ENCODE peak calls at places on chromosomes 12 and 14, in four cellular contexts. M is osteoblast, U is HCT116, N is fibroblast of lung. T is an unnamed sample.

GRCh38 chr12:104219908-104220404 is 4.4 kb downstream of the TXNRD1 start:
- DNase-seq in M (peak), U (peak), N (peak), T (peak)

GRCh38 chr12:132429932-132430643 is 59.9 kb upstream of the FBRSL1 start:
- DNase-seq in M (peak), U (peak), N (no peak), T (peak)

GRCh38 chr12:53820503-53820902 is 68.7 kb upstream of the CISTR start:
- DNase-seq in M (no peak), U (no peak), N (peak), T (peak)

GRCh38 chr12:121128908-121129704 is 3.6 kb upstream of the P2RX7 start:
- DNase-seq in M (peak), U (no peak), N (peak), T (peak)

GRCh38 chr12:113040722-113041168 is 15.8 kb upstream of the DTX1 start:
- DNase-seq in M (no peak), U (peak), N (peak), T (peak)

GRCh38 chr12:86787419-86787818 is 531.2 kb upstream of the MGAT4C start:
- DNase-seq in M (no peak), U (no peak), N (peak), T (no peak)

GRCh38 chr14:81953419-81953818 is 419.8 kb upstream of the SEL1L start:
- DNase-seq in M (no peak), U (no peak), N (no peak), T (no peak)

GRCh38 chr12:4133636-4134433 is 139.7 kb upstream of the CCND2 start:
- DNase-seq in M (no peak), U (no peak), N (no peak), T (peak)

GRCh38 chr12:70994217-70994788 is 73.8 kb upstream of the PTPRR start:
- DNase-seq in M (peak), U (no peak), N (peak), T (no peak)

GRCh38 chr12:122064780-122065588 is 13.6 kb upstream of the MLXIP start:
- DNase-seq in M (peak), U (peak), N (peak), T (peak)

GRCh38 chr12:125610971-125611370 is 545.7 kb downstream of the AACS start:
- DNase-seq in M (no peak), U (no peak), N (no peak), T (no peak)

GRCh38 chr12:56454557-56454956 is at the start of gene MIP:
- DNase-seq in M (no peak), U (no peak), N (no peak), T (no peak)

GRCh38 chr12:54257332-54257731 is 22.6 kb downstream of the CBX5 start:
- DNase-seq in M (peak), U (no peak), N (no peak), T (no peak)

GRCh38 chr14:37864128-37864527 is 268.7 kb downstream of the TTC6 start:
- DNase-seq in M (no peak), U (no peak), N (no peak), T (no peak)

GRCh38 chr12:94001691-94002090 is 146.7 kb upstream of the PLXNC1 start:
- DNase-seq in M (no peak), U (no peak), N (no peak), T (no peak)

GRCh38 chr12:124734224-124734788 is 129.4 kb downstream of the SCARB1 start:
- DNase-seq in M (peak), U (no peak), N (no peak), T (no peak)

GRCh38 chr12:129069886-129070285 is 216.6 kb downstream of the GLT1D1 start:
- DNase-seq in M (no peak), U (no peak), N (no peak), T (no peak)

GRCh38 chr14:63853831-63854293 is 1.1 kb downstream of the SYNE2 start:
- DNase-seq in M (peak), U (no peak), N (peak), T (peak)

GRCh38 chr14:104293851-104294627 is 155.7 kb downstream of the KIF26A start:
- DNase-seq in M (peak), U (no peak), N (no peak), T (no peak)

GRCh38 chr12:86711716-86712115 is 455.5 kb upstream of the MGAT4C start:
- DNase-seq in M (no peak), U (no peak), N (no peak), T (no peak)

GRCh38 chr14:90677484-90678045 is 138.7 kb downstream of the TTC7B start:
- DNase-seq in M (peak), U (no peak), N (peak), T (peak)

GRCh38 chr12:60494249-60494648 is 898.4 kb downstream of the SLC16A7 start:
- DNase-seq in M (no peak), U (peak), N (peak), T (peak)

GRCh38 chr12:9328065-9328464 is 119.9 kb upstream of the PZP start:
- DNase-seq in M (no peak), U (no peak), N (no peak), T (no peak)

GRCh38 chr12:63419119-63419518 is 249.2 kb downstream of the DPY19L2 start:
- DNase-seq in M (no peak), U (peak), N (peak), T (peak)

GRCh38 chr12:66708704-66709443 is 30.0 kb upstream of the GRIP1 start:
- DNase-seq in M (no peak), U (no peak), N (no peak), T (peak)

GRCh38 chr14:105068818-105069217 is 3.6 kb upstream of the GPR132 start:
- DNase-seq in M (no peak), U (no peak), N (no peak), T (no peak)

GRCh38 chr14:35213869-35214387 is 78.3 kb upstream of the PSMA6 start:
- DNase-seq in M (no peak), U (no peak), N (peak), T (no peak)

GRCh38 chr12:10018390-10018789 is 8.0 kb downstream of the CLEC12B start:
- DNase-seq in M (peak), U (no peak), N (no peak), T (no peak)

GRCh38 chr14:94267352-94267751 is 25.7 kb downstream of the SERPINA10 start:
- DNase-seq in M (no peak), U (no peak), N (no peak), T (no peak)

GRCh38 chr14:58605465-58605864 is 32.3 kb upstream of the DACT1 start:
- DNase-seq in M (no peak), U (no peak), N (no peak), T (no peak)

GRCh38 chr12:77940011-77940423 is 109.3 kb downstream of the NAV3 start:
- DNase-seq in M (peak), U (peak), N (peak), T (no peak)

GRCh38 chr12:5505751-5506150 is 73.8 kb downstream of the NTF3 start:
- DNase-seq in M (no peak), U (no peak), N (no peak), T (no peak)

GRCh38 chr12:43812042-43812441 is 5.9 kb upstream of the TWF1 start:
- DNase-seq in M (no peak), U (no peak), N (no peak), T (no peak)

GRCh38 chr14:96097752-96098151 is 58.6 kb downstream of the C14orf132 start:
- DNase-seq in M (no peak), U (no peak), N (no peak), T (no peak)

GRCh38 chr12:26846419-26846818 is 13.4 kb upstream of the ITPR2 start:
- DNase-seq in M (no peak), U (no peak), N (no peak), T (no peak)
- H3K4me2 ChIP-seq in M (peak), U (no peak), N (no peak), T (peak)

GRCh38 chr14:28759658-28760313 is 6.8 kb upstream of the FOXG1 start:
- DNase-seq in M (no peak), U (no peak), N (no peak), T (no peak)
- H2AFZ ChIP-seq in M (no peak), U (no peak), N (no peak), T (no peak)

DNA sequence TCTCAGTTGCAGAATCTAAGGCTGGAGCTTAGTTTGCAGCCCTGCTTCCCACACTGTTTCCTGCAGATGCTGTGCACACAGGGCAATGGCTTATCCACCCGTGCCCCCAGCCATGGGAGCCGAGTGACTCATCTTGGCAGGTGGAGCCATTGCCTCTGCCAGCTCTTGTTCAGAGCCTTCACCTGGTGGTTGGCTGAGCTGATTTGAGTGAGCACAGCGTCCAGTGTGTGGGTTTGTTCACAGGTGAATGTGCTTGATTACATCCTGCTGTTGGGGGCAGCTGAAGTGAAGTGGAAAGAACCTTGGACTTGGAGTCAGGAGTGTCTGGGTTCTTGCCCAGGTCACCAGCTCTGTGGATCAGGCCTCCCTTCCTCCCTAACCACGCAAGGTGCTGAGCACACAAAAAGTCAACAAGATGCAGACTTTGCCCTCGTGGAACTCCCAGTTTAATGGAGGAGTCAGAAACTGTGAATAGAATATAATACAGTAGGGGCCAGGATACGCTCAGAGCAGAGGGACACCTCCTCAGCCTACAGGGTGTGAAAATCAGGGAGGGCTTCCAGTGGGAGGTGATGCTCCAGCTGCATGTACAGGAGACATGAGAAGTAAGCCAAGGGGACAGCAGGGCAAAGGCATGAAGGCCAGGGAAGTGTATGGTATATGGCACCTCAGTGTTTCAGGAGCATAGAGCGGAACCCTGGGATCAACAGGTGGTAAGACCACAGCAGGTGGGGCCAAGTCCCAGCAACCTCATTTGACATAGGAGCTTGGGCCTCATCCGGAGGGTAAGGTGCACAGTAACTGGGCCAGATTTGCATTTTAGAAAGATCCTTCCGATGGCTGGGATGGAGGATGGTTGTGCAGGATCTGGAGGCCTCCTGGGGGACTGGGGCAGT is 22.8 kb downstream of the JDP2 start:
- DNase-seq in M (no peak), U (no peak), N (peak), T (peak)
- H3K4me2 ChIP-seq in M (no peak), U (no peak), N (peak), T (peak)

GRCh38 chr12:89346741-89347324 is 5.5 kb downstream of the DUSP6 start:
- DNase-seq in M (no peak), U (peak), N (peak), T (no peak)
- H2AFZ ChIP-seq in M (no peak), U (no peak), N (no peak), T (no peak)

GRCh38 chr12:110012659-110013058 is 13.4 kb downstream of the ANKRD13A start:
- DNase-seq in M (peak), U (no peak), N (no peak), T (no peak)

GRCh38 chr12:110010853-110011835 is 11.9 kb downstream of the ANKRD13A start:
- DNase-seq in M (no peak), U (no peak), N (no peak), T (no peak)

GRCh38 chr12:110015132-110015531 is 15.9 kb downstream of the ANKRD13A start:
- DNase-seq in M (no peak), U (no peak), N (no peak), T (no peak)

GRCh38 chr12:110007874-110008273 is 8.6 kb downstream of the ANKRD13A start:
- DNase-seq in M (no peak), U (no peak), N (no peak), T (no peak)

GRCh38 chr12:110012137-110012536 is 12.9 kb downstream of the ANKRD13A start:
- DNase-seq in M (no peak), U (no peak), N (no peak), T (peak)
- H3K4me2 ChIP-seq in M (peak), U (no peak), N (no peak), T (no peak)

DNA sequence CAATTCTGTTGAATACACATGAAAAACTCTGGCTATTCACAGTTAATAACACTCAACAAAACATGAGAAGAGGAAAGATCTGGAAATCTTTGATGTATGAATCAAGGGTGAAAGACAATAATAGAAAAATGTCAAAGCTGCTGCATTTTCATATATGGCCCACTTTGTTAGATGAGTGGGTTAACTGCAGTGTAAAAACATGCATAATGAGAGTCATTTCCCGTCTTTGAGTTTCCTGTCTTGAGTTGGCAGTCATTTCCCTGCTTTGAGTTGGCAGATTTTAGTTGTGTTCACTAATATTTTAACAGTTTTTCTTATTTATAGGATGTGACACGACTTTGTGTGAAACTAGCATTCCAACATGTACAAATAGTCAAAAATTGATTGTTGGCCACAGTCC is 87.9 kb upstream of the PTPRQ start:
- DNase-seq in M (no peak), U (no peak), N (peak), T (no peak)
- H2AFZ ChIP-seq in M (peak), U (no peak), N (no peak), T (no peak)